ENCODE peak calls at places on chromosome 2, in ten cellular contexts. R is GM23248, A is psoas muscle, T is HCT116, O is lung, Y is bronchial epithelial cell, D is Caco-2, W is GM12865, P is AG04449, Q is SK-N-SH. K is an unnamed sample.

GRCh38 chr2:231190531-231191197 is 7.8 kb upstream of the ARMC9 start:
- DNase-seq in T (no peak), O (no peak), P (no peak), Q (no peak), Y (peak; percentile 21), R (peak; percentile 54), A (peak; percentile 78), W (no peak), D (no peak), K (no peak)

GRCh38 chr2:238286551-238286950 is 1.9 kb downstream of the PER2 start:
- DNase-seq in A (peak; percentile 88), Q (no peak), P (no peak), T (no peak), O (peak; percentile 70), D (no peak), R (peak; percentile 92), Y (peak; percentile 88), W (no peak), K (peak; percentile 62)

GRCh38 chr2:119517433-119517832 is 6.8 kb downstream of the SCTR start:
- DNase-seq in R (peak; percentile 74), P (no peak), Q (peak; percentile 64), D (peak; percentile 71), W (peak; percentile 67), O (peak; percentile 75), A (peak; percentile 54), T (peak; percentile 29), Y (peak; percentile 29), K (peak; percentile 77)

GRCh38 chr2:196174424-196174823 is 3.0 kb upstream of the STK17B start:
- DNase-seq in O (no peak), W (no peak), T (no peak), Q (no peak), R (no peak), A (no peak), D (no peak), P (no peak), Y (no peak), K (no peak)

GRCh38 chr2:33121416-33121815 is 174.7 kb downstream of the LTBP1 start:
- DNase-seq in Q (no peak), T (no peak), Y (no peak), A (no peak), D (no peak), W (no peak), P (no peak), R (no peak), O (no peak), K (no peak)

GRCh38 chr2:209976698-209977385 is 25.6 kb upstream of the RPE start:
- DNase-seq in O (no peak), T (no peak), A (no peak), R (no peak), W (no peak), D (no peak), Y (no peak), Q (no peak), P (no peak), K (no peak)

GRCh38 chr2:175010848-175011254 is 5.7 kb upstream of the CHN1 start:
- DNase-seq in Q (peak; percentile 37), P (no peak), D (no peak), R (no peak), T (no peak), A (no peak), W (no peak), O (no peak), Y (no peak), K (no peak)

GRCh38 chr2:128451636-128452411 is 133.2 kb upstream of the HS6ST1 start:
- DNase-seq in A (no peak), D (no peak), T (no peak), R (no peak), Y (no peak), O (no peak), P (no peak), Q (no peak), W (no peak), K (peak; percentile 43)

GRCh38 chr2:104413890-104414289 is 440.0 kb upstream of the POU3F3 start:
- DNase-seq in W (no peak), Q (no peak), R (no peak), D (no peak), O (no peak), Y (no peak), T (no peak), P (no peak), A (no peak), K (no peak)

DNA sequence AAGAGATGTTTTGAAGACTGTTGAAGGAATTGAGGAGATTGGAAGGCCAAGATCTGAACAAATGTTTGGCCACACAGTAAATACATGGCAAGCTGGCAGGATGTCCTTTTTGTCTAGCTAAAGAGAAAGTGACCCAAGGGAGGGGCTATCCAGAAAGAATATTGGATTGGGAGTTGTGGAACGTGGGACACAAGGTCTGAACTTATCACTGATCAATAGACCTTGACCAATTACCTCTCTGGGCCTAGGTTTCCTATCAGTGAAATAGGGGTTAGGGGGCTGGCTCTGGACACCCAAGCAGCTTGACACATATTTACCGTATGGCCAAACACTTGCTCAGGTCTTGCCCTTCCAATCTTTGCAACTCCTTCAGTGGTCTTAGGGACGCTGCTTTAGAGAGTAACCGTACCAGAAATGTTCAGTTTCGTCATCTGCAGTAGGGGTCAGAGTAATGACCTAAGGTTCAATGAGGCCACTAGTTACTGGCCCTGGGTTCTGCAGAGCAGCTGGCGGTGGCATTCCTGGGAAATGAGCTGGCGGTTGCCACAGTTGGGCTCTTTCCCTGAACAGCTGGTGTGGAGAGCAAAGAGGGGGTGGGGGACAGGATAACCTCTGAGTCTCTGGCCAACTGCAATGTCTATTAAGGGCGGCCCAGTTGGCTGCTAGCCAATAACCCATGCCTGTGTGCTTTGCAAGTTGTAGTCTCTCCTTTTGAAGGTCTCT is 70.1 kb upstream of the STPG4 start:
- DNase-seq in A (peak; percentile 94), R (peak; percentile 47), O (peak; percentile 51), Y (no peak), P (no peak), Q (peak; percentile 63), W (no peak), D (peak; percentile 62), T (peak; percentile 3), K (no peak)
- H3K4me3 ChIP-seq in A (no peak overlapping the region), R (no peak overlapping the region), O (no peak overlapping the region), Y (no peak overlapping the region), P (no peak overlapping the region), Q (no peak overlapping the region), W (no peak overlapping the region), D (no peak overlapping the region), T (no peak overlapping the region), K (no peak overlapping the region)

GRCh38 chr2:54997826-54998225 is 52.4 kb downstream of the RTN4 start:
- DNase-seq in P (no peak), R (no peak), W (no peak), T (no peak), D (no peak), Q (no peak), Y (no peak), O (no peak), A (no peak), K (no peak)

GRCh38 chr2:54995553-54995952 is 54.7 kb downstream of the RTN4 start:
- DNase-seq in O (no peak), P (no peak), D (no peak), W (no peak), Q (no peak), Y (no peak), A (no peak), R (no peak), T (no peak), K (no peak)

GRCh38 chr2:55000335-55000734 is 49.9 kb downstream of the RTN4 start:
- DNase-seq in Q (no peak), T (no peak), O (no peak), P (no peak), Y (no peak), W (no peak), R (no peak), A (no peak), D (no peak), K (peak; percentile 37)

GRCh38 chr2:55003706-55004639 is 46.3 kb downstream of the RTN4 start:
- DNase-seq in A (no peak), T (no peak), Q (no peak), O (no peak), D (no peak), R (no peak), W (no peak), Y (no peak), P (no peak), K (no peak)

GRCh38 chr2:54999182-54999581 is 51.1 kb downstream of the RTN4 start:
- DNase-seq in Y (peak; percentile 44), T (no peak), Q (no peak), A (no peak), W (no peak), D (no peak), O (no peak), R (peak; percentile 82), P (peak; percentile 57), K (peak; percentile 60)
- H3K4me3 ChIP-seq in Y (no peak overlapping the region), T (no peak overlapping the region), Q (no peak overlapping the region), A (peak overlapping the region; percentile 72), W (no peak overlapping the region), D (no peak overlapping the region), O (no peak overlapping the region), R (peak overlapping the region; percentile 50), P (no peak overlapping the region), K (no peak overlapping the region)

GRCh38 chr2:170679607-170680079 is 35.5 kb upstream of the SP5 start:
- DNase-seq in P (no peak), T (no peak), D (peak; percentile 16), Q (no peak), R (peak; percentile 13), O (peak; percentile 48), W (no peak), A (no peak), Y (peak; percentile 27), K (no peak)

GRCh38 chr2:170685591-170685990 is 29.5 kb upstream of the SP5 start:
- DNase-seq in D (no peak), R (no peak), A (no peak), T (no peak), Y (no peak), W (no peak), P (no peak), O (no peak), Q (no peak), K (no peak)

DNA sequence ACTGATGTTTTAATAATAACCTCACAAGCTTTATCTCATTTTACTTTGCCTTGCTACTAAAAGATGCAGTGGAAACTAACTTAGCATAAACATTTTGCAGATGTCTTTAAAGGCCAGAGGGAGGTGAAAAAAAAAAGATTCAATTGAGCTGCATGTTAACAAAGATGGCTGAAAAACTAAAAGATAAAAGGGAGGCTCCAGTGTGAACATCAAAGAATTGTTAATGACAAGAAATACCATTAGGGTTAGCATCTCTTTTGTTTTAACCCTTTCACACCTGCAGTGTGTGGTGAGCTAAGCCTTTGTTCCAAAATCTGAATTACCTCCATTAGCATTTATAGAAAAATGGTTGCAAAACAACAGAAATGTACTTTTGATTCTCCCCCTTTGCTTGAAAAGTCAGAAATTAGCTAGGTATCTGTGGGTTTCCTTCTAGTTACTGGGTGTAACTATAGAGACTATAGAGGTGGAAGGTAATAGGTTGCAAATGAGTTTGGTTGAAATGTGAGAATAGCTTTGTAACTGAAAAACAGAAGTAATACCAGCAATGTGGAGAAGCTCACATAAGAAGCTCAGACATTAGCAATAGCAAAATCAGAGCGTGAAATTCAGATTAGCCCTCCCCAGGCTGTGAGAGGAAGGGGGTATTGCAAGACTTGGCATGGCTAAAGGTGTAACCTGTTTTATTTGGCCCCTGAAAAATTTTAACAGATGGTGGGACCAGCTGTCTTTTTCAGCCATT is 34.8 kb upstream of the SP5 start:
- DNase-seq in P (no peak), O (no peak), D (no peak), Y (no peak), Q (no peak), T (no peak), R (no peak), A (no peak), W (peak; percentile 59), K (no peak)
- H3K4me3 ChIP-seq in P (no peak overlapping the region), O (no peak overlapping the region), D (no peak overlapping the region), Y (no peak overlapping the region), Q (no peak overlapping the region), T (no peak overlapping the region), R (no peak overlapping the region), A (no peak overlapping the region), W (no peak overlapping the region), K (no peak overlapping the region)

GRCh38 chr2:1944986-1945385 is 200.7 kb upstream of the PXDN start:
- DNase-seq in Y (no peak), D (no peak), P (no peak), R (no peak), W (no peak), A (no peak), Q (no peak), T (no peak), O (no peak), K (no peak)
- H3K4me3 ChIP-seq in Y (no peak overlapping the region), D (no peak overlapping the region), P (no peak overlapping the region), R (no peak overlapping the region), W (no peak overlapping the region), A (no peak overlapping the region), Q (no peak overlapping the region), T (no peak overlapping the region), O (no peak overlapping the region), K (no peak overlapping the region)

K was measured in NB4.